ENCODE peak calls at places on chromosomes 6 and 20, in eight cellular contexts. C is psoas muscle; T is lower lobe of right lung; Z is RWPE1; I is endothelial cell of umbilical vein; N is CD8-positive, alpha-beta memory T cell; A is aorta; U is H9. Q is an unnamed sample.

GRCh38 chr20:6884114-6884513 is 116.6 kb downstream of the BMP2 start:
- DNase-seq in C (no peak), T (no peak), Z (no peak), I (no peak), N (no peak), A (no peak), U (no peak), Q (no peak)

GRCh38 chr6:27568226-27568889 is 95.5 kb upstream of the ZNF184 start:
- DNase-seq in C (no peak), T (no peak), Z (no peak), I (no peak), N (no peak), A (no peak), U (peak), Q (no peak)

GRCh38 chr6:129280719-129281118 is 397.8 kb downstream of the LAMA2 start:
- DNase-seq in C (no peak), T (no peak), Z (no peak), I (no peak), N (peak), A (no peak), U (no peak), Q (no peak)

GRCh38 chr6:139109558-139109957 is 25.3 kb upstream of the HECA start:
- DNase-seq in C (no peak), T (no peak), Z (no peak), I (peak), N (no peak), A (no peak), U (peak), Q (no peak)

GRCh38 chr6:75818061-75818855 is 69.2 kb downstream of the MYO6 start:
- DNase-seq in C (no peak), T (no peak), Z (no peak), I (no peak), N (no peak), A (no peak), U (no peak), Q (no peak)

GRCh38 chr6:16741112-16742016 is 19.9 kb downstream of the ATXN1 start:
- DNase-seq in C (no peak), T (no peak), Z (peak), I (no peak), N (no peak), A (no peak), U (no peak), Q (no peak)

GRCh38 chr6:15429146-15430110 is 183.6 kb downstream of the JARID2 start:
- DNase-seq in C (no peak), T (no peak), Z (no peak), I (no peak), N (no peak), A (no peak), U (no peak), Q (no peak)

GRCh38 chr6:83417880-83418663 is 12.8 kb downstream of the ME1 start:
- DNase-seq in C (no peak), T (no peak), Z (peak), I (peak), N (no peak), A (no peak), U (no peak), Q (no peak)

GRCh38 chr6:11938285-11938890 is 73.7 kb upstream of the HIVEP1 start:
- DNase-seq in C (no peak), T (no peak), Z (no peak), I (peak), N (no peak), A (no peak), U (peak), Q (no peak)

GRCh38 chr20:15951711-15952110 is 621.5 kb downstream of the KIF16B start:
- DNase-seq in C (no peak), T (no peak), Z (no peak), I (no peak), N (no peak), A (no peak), U (no peak), Q (no peak)

GRCh38 chr6:80094017-80094416 is 12.5 kb upstream of the BCKDHB start:
- DNase-seq in C (no peak), T (no peak), Z (peak), I (peak), N (no peak), A (no peak), U (no peak), Q (no peak)

GRCh38 chr6:118618676-118619377 is 32.6 kb downstream of the CEP85L start:
- DNase-seq in C (peak), T (peak), Z (peak), I (peak), N (peak), A (peak), U (peak), Q (no peak)

GRCh38 chr6:169654590-169655391 is 47.0 kb downstream of the WDR27 start:
- DNase-seq in C (peak), T (peak), Z (peak), I (peak), N (peak), A (peak), U (no peak), Q (peak)

GRCh38 chr6:136440187-136440582 is 110.0 kb downstream of the MAP7 start:
- DNase-seq in C (no peak), T (no peak), Z (peak), I (no peak), N (no peak), A (no peak), U (no peak), Q (no peak)

GRCh38 chr6:17601389-17601703 is 1.2 kb downstream of the FAM8A1 start:
- DNase-seq in C (no peak), T (no peak), Z (no peak), I (peak), N (no peak), A (no peak), U (no peak), Q (no peak)

GRCh38 chr6:12586696-12587095 is 129.9 kb upstream of the PHACTR1 start:
- DNase-seq in C (no peak), T (no peak), Z (no peak), I (no peak), N (no peak), A (no peak), U (no peak), Q (no peak)

GRCh38 chr6:170293881-170294755 is 3.2 kb upstream of the DLL1 start:
- DNase-seq in C (no peak), T (no peak), Z (no peak), I (no peak), N (no peak), A (no peak), U (no peak), Q (no peak)

GRCh38 chr6:26473758-26474438 is 16.1 kb downstream of the BTN2A1 start:
- DNase-seq in C (peak), T (peak), Z (peak), I (peak), N (peak), A (peak), U (peak), Q (peak)

GRCh38 chr6:21679761-21680265 is 86.3 kb downstream of the SOX4 start:
- DNase-seq in C (no peak), T (no peak), Z (peak), I (no peak), N (no peak), A (no peak), U (no peak), Q (no peak)

GRCh38 chr6:22149081-22149480 is 147.8 kb downstream of the PRL start:
- DNase-seq in C (no peak), T (no peak), Z (no peak), I (no peak), N (no peak), A (no peak), U (no peak), Q (no peak)

GRCh38 chr6:136083540-136083939 is 166.6 kb downstream of the MTFR2 start:
- DNase-seq in C (no peak), T (no peak), Z (no peak), I (no peak), N (no peak), A (no peak), U (no peak), Q (no peak)

GRCh38 chr6:25942561-25943147 is 12.2 kb upstream of the SLC17A2 start:
- DNase-seq in C (no peak), T (no peak), Z (peak), I (peak), N (no peak), A (no peak), U (no peak), Q (no peak)

GRCh38 chr20:58017237-58017969 is 211.1 kb downstream of the ANKRD60 start:
- DNase-seq in C (no peak), T (no peak), Z (peak), I (no peak), N (no peak), A (no peak), U (peak), Q (peak)

GRCh38 chr20:38143238-38143645 is 21.8 kb downstream of the TGM2 start:
- DNase-seq in C (no peak), T (peak), Z (peak), I (no peak), N (no peak), A (no peak), U (no peak), Q (no peak)

GRCh38 chr6:2103644-2104523 is 141.5 kb downstream of the GMDS start:
- DNase-seq in C (no peak), T (no peak), Z (peak), I (peak), N (no peak), A (peak), U (no peak), Q (no peak)

GRCh38 chr6:5163233-5163632 is 78.1 kb downstream of the PPP1R3G start:
- DNase-seq in C (no peak), T (no peak), Z (no peak), I (no peak), N (no peak), A (no peak), U (no peak), Q (no peak)

GRCh38 chr20:33211817-33212424 is 5.2 kb upstream of the BPIFA3 start:
- DNase-seq in C (no peak), T (peak), Z (peak), I (peak), N (peak), A (no peak), U (peak), Q (no peak)

GRCh38 chr20:24610341-24611115 is 141.1 kb downstream of the SYNDIG1 start:
- DNase-seq in C (no peak), T (no peak), Z (peak), I (no peak), N (no peak), A (no peak), U (no peak), Q (no peak)

GRCh38 chr6:95143408-95144180 is 433.7 kb upstream of the MANEA start:
- DNase-seq in C (no peak), T (no peak), Z (no peak), I (no peak), N (no peak), A (no peak), U (no peak), Q (no peak)

GRCh38 chr6:22682979-22683378 is 113.6 kb downstream of the HDGFL1 start:
- DNase-seq in C (no peak), T (no peak), Z (no peak), I (no peak), N (no peak), A (no peak), U (no peak), Q (no peak)

GRCh38 chr6:39114707-39115599 is at the start of gene SAYSD1:
- DNase-seq in C (peak), T (peak), Z (peak), I (peak), N (peak), A (peak), U (peak), Q (peak)

GRCh38 chr6:154356690-154357089 is at the start of gene IPCEF1:
- DNase-seq in C (no peak), T (no peak), Z (no peak), I (no peak), N (no peak), A (no peak), U (no peak), Q (no peak)

GRCh38 chr20:41172296-41173140 is 35.2 kb downstream of the PLCG1 start:
- DNase-seq in C (no peak), T (no peak), Z (no peak), I (no peak), N (no peak), A (no peak), U (peak), Q (no peak)

GRCh38 chr20:34475979-34476736 is 40.1 kb upstream of the DYNLRB1 start:
- DNase-seq in C (peak), T (peak), Z (no peak), I (peak), N (peak), A (peak), U (peak), Q (peak)

GRCh38 chr6:42012501-42013133 is 37.7 kb upstream of the TAF8 start:
- DNase-seq in C (no peak), T (no peak), Z (no peak), I (no peak), N (no peak), A (no peak), U (no peak), Q (no peak)

GRCh38 chr6:137512768-137513605 is 18.8 kb upstream of the OLIG3 start:
- DNase-seq in C (no peak), T (no peak), Z (no peak), I (no peak), N (no peak), A (no peak), U (no peak), Q (no peak)

GRCh38 chr20:38934530-38934929 is 8.3 kb downstream of the FAM83D start:
- DNase-seq in C (no peak), T (no peak), Z (no peak), I (no peak), N (no peak), A (no peak), U (no peak), Q (no peak)

GRCh38 chr6:35146453-35146852 is 5.3 kb upstream of the TCP11 start:
- DNase-seq in C (peak), T (peak), Z (peak), I (peak), N (no peak), A (peak), U (peak), Q (no peak)

GRCh38 chr6:157981395-157982296 is at the start of gene SYNJ2:
- DNase-seq in C (peak), T (peak), Z (peak), I (peak), N (peak), A (peak), U (peak), Q (no peak)
- H3K27ac ChIP-seq in C (peak), T (peak), Z (peak), I (peak), N (peak), A (peak), U (no peak), Q (peak)

GRCh38 chr20:44288252-44288651 is 22.8 kb downstream of the FITM2 start:
- DNase-seq in C (no peak), T (no peak), Z (no peak), I (no peak), N (no peak), A (no peak), U (no peak), Q (no peak)
- H3K27ac ChIP-seq in C (no peak), T (no peak), Z (no peak), I (no peak), N (no peak), A (no peak), U (no peak), Q (no peak)

GRCh38 chr20:49324306-49324705 is 46.4 kb upstream of the ZNFX1 start:
- DNase-seq in C (no peak), T (no peak), Z (no peak), I (no peak), N (no peak), A (no peak), U (no peak), Q (no peak)
- H3K27ac ChIP-seq in C (no peak), T (peak), Z (no peak), I (peak), N (no peak), A (no peak), U (no peak), Q (no peak)

DNA sequence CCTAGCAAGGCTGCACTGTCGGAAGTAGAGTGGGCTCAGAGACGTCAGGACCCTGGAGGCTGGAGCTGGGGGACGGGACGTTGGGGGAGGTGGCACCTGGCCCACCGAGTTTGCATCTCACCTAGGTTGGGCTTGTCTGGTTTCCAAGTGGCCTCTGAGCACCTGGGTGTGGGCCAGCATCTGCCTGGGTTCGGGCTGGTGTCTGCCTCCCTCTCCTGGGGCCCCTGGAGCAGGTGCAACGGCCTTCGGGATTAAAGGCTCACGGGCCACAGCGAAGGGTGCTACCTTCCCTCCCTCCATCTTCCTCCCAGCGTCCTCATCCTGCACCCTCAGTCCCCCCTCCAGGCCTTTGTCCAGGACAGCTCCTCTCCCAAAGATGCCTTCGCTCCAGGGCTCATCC is 6.0 kb downstream of the HRH3 start:
- DNase-seq in C (no peak), T (no peak), Z (no peak), I (no peak), N (no peak), A (no peak), U (no peak), Q (no peak)
- H3K27ac ChIP-seq in C (no peak), T (no peak), Z (no peak), I (no peak), N (no peak), A (no peak), U (no peak), Q (peak)

DNA sequence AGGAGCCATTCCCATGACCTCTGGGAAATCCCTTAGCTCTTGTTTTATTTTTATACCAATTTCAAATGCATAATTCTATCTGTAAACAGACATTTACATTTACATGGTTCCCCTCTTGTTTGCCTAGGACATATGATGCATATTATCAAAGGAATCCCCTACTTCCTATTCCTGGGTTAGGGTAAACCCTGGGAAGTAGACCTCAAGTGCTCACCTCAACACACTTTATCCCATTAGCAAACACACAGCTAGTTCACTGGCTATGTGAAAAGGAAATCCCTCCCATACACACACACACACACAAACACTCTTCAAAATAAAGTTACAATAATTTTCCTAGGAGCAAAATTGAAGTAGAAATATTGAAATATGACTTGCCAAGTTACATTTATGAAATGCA is 27.0 kb downstream of the PDE10A start:
- DNase-seq in C (no peak), T (no peak), Z (no peak), I (peak), N (no peak), A (no peak), U (no peak), Q (no peak)
- H3K27ac ChIP-seq in C (no peak), T (no peak), Z (no peak), I (no peak), N (no peak), A (no peak), U (peak), Q (peak)

DNA sequence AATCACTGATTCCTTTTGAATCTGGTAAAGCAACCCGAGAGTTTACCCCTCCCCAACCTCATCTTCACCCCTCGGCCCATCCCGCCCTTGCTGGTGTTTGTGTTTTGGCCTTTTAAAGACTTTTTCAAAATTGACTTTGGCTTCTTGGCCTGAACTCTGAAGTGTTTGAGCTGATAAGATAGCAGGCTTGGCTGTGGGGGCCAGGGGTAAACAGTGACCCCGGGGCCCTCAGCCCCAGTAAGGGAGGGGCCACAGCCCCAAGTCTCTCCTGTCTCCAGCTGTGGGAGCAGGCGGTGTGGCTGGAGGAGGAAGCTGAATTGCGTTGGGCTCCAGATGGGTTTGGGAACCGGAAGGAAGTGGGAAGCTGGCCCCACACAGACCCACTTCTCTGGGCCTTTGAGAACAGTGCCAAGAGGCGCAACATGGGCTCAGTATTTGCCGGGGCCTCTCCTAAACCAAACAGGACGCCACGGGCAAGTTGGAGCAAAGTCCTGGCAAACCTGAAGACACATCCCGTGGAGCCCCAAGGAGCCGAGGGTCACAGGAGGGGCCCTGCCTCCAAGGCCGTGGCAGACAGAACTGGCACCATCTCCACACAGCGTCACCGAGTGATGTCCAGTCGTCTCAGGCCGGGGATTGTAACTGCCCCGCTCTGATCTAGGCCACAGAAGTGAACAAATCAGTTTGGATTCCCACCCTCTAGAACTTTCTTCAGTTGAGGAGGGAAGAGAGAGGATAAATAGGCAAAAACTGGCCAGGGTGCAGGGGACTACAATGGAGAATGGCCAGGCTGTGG is 54.3 kb upstream of the PTPN1 start:
- DNase-seq in C (no peak), T (peak), Z (no peak), I (no peak), N (no peak), A (peak), U (no peak), Q (no peak)
- H3K27ac ChIP-seq in C (no peak), T (peak), Z (peak), I (no peak), N (no peak), A (no peak), U (no peak), Q (no peak)

DNA sequence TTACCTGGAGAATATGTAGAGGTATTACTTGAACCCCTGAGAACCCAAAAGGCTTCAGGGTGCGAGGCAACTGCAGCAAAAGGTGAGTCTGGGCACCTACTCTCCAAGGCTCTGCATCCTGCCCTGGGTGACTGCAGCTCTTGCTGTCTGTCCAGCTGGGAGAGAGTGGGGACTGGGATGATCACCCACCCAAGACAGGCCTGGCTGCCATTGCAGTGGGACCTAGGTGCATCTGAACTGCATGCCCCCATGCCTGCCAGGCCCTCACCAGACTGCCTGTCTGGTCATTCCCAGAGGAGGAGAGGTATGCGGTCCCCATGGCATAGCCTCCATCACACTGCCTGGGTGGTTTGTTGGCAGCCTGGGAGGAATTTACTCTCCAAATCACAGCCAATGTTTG is 563.9 kb downstream of the TFAP2A start:
- DNase-seq in C (no peak), T (no peak), Z (no peak), I (no peak), N (no peak), A (no peak), U (no peak), Q (no peak)
- H3K27ac ChIP-seq in C (no peak), T (no peak), Z (no peak), I (no peak), N (no peak), A (no peak), U (no peak), Q (no peak)

Q was measured in caudate nucleus.